ENCODE peak calls at places on chromosomes 3 and 15, in seven cellular contexts. One of them, this sample, is unnamed.
A peak's percentile ranks its signal among the peaks of the same experiment; 100 is the strongest.

GRCh38 chr3:94772402-94772801 is 709.5 kb downstream of the NSUN3 start:
- DNase-seq in H4: no peak
- DNase-seq in uterus: no peak
- DNase-seq in KBM-7: no peak
- DNase-seq in upper lobe of left lung: no peak
- DNase-seq in activated CD4-positive, alpha-beta T cell treated with anti-CD3 and anti-CD28 coated beads, Interleukin-2, amount 50 U/mL, for 48 hours: no peak
- DNase-seq in upper lobe of right lung: no peak
- DNase-seq in this sample: no peak

GRCh38 chr3:149384167-149384566 is 6.7 kb upstream of the TM4SF1 start:
- DNase-seq in upper lobe of right lung: no peak
- DNase-seq in upper lobe of left lung: no peak
- DNase-seq in H4: no peak
- DNase-seq in activated CD4-positive, alpha-beta T cell treated with anti-CD3 and anti-CD28 coated beads, Interleukin-2, amount 50 U/mL, for 48 hours: no peak
- DNase-seq in uterus: no peak
- DNase-seq in KBM-7: no peak
- DNase-seq in this sample: no peak

GRCh38 chr3:14448756-14449728 is 46.6 kb downstream of the SLC6A6 start:
- DNase-seq in upper lobe of left lung: no peak
- DNase-seq in KBM-7: no peak
- DNase-seq in H4: no peak
- DNase-seq in upper lobe of right lung: no peak
- DNase-seq in activated CD4-positive, alpha-beta T cell treated with anti-CD3 and anti-CD28 coated beads, Interleukin-2, amount 50 U/mL, for 48 hours: no peak
- DNase-seq in uterus: no peak
- DNase-seq in this sample: no peak

GRCh38 chr3:137970914-137971831 is 38.8 kb upstream of the CLDN18 start:
- DNase-seq in H4: peak; percentile 76
- DNase-seq in uterus: peak; percentile 22
- DNase-seq in activated CD4-positive, alpha-beta T cell treated with anti-CD3 and anti-CD28 coated beads, Interleukin-2, amount 50 U/mL, for 48 hours: peak; percentile 69
- DNase-seq in KBM-7: peak; percentile 71
- DNase-seq in upper lobe of left lung: peak; percentile 85
- DNase-seq in upper lobe of right lung: peak; percentile 92
- DNase-seq in this sample: peak; percentile 75

GRCh38 chr3:48301814-48302194 is 31.7 kb downstream of the SPINK8 start:
- DNase-seq in activated CD4-positive, alpha-beta T cell treated with anti-CD3 and anti-CD28 coated beads, Interleukin-2, amount 50 U/mL, for 48 hours: peak; percentile 18
- DNase-seq in upper lobe of right lung: no peak
- DNase-seq in KBM-7: no peak
- DNase-seq in upper lobe of left lung: peak; percentile 43
- DNase-seq in uterus: peak; percentile 32
- DNase-seq in H4: no peak
- DNase-seq in this sample: peak; percentile 61

GRCh38 chr15:62904511-62904910 is 138.0 kb upstream of the TPM1 start:
- DNase-seq in upper lobe of left lung: no peak
- DNase-seq in activated CD4-positive, alpha-beta T cell treated with anti-CD3 and anti-CD28 coated beads, Interleukin-2, amount 50 U/mL, for 48 hours: no peak
- DNase-seq in KBM-7: no peak
- DNase-seq in H4: no peak
- DNase-seq in uterus: no peak
- DNase-seq in upper lobe of right lung: no peak
- DNase-seq in this sample: no peak

GRCh38 chr3:15347104-15347736 is 14.8 kb upstream of the SH3BP5 start:
- DNase-seq in H4: no peak
- DNase-seq in uterus: no peak
- DNase-seq in activated CD4-positive, alpha-beta T cell treated with anti-CD3 and anti-CD28 coated beads, Interleukin-2, amount 50 U/mL, for 48 hours: no peak
- DNase-seq in upper lobe of left lung: no peak
- DNase-seq in upper lobe of right lung: no peak
- DNase-seq in KBM-7: no peak
- DNase-seq in this sample: no peak

GRCh38 chr3:182597621-182598041 is 195.7 kb upstream of the ATP11B start:
- DNase-seq in KBM-7: no peak
- DNase-seq in upper lobe of left lung: no peak
- DNase-seq in activated CD4-positive, alpha-beta T cell treated with anti-CD3 and anti-CD28 coated beads, Interleukin-2, amount 50 U/mL, for 48 hours: no peak
- DNase-seq in uterus: no peak
- DNase-seq in H4: peak; percentile 53
- DNase-seq in upper lobe of right lung: no peak
- DNase-seq in this sample: peak; percentile 11

GRCh38 chr3:143157957-143158548 is 38.5 kb downstream of the CHST2 start:
- DNase-seq in upper lobe of left lung: no peak
- DNase-seq in upper lobe of right lung: no peak
- DNase-seq in H4: no peak
- DNase-seq in KBM-7: no peak
- DNase-seq in uterus: no peak
- DNase-seq in activated CD4-positive, alpha-beta T cell treated with anti-CD3 and anti-CD28 coated beads, Interleukin-2, amount 50 U/mL, for 48 hours: no peak
- DNase-seq in this sample: no peak